ENCODE peak calls at places on chromosomes 1 and 21, in seven cellular contexts. C is esophagus squamous epithelium, R is tibial nerve, F is cardiac muscle cell, E is pancreas, N is psoas muscle, U is H9. S is an unnamed sample. For H3K27me3, the result is how much of the 10 kb centered on the place peaks cover.

GRCh38 chr1:217379338-217379737 is 251.6 kb downstream of the GPATCH2 start:
- DNase-seq in C (no peak), R (no peak), F (no peak), E (no peak), N (no peak), U (no peak), S (no peak)

GRCh38 chr1:20385630-20386029 is 95.0 kb downstream of the VWA5B1 start:
- DNase-seq in C (no peak), R (no peak), F (no peak), E (no peak), N (no peak), U (no peak), S (no peak)

GRCh38 chr1:44246806-44247205 is 33.5 kb downstream of the DMAP1 start:
- DNase-seq in C (no peak), R (no peak), F (no peak), E (no peak), N (no peak), U (no peak), S (no peak)

GRCh38 chr1:11729498-11730428 is 6.2 kb upstream of the AGTRAP start:
- DNase-seq in C (no peak), R (no peak), F (peak), E (no peak), N (no peak), U (no peak), S (no peak)

GRCh38 chr1:225899044-225899925 is 10.3 kb upstream of the LEFTY1 start:
- DNase-seq in C (no peak), R (no peak), F (no peak), E (no peak), N (no peak), U (peak), S (no peak)

GRCh38 chr1:71030021-71030420 is 17.6 kb downstream of the PTGER3 start:
- DNase-seq in C (no peak), R (no peak), F (no peak), E (no peak), N (no peak), U (no peak), S (no peak)

GRCh38 chr1:61743716-61744620 is 1.7 kb downstream of the PATJ start:
- DNase-seq in C (no peak), R (no peak), F (no peak), E (no peak), N (no peak), U (no peak), S (no peak)

GRCh38 chr1:172934417-172934762 is 116.4 kb downstream of the TNFSF18 start:
- DNase-seq in C (no peak), R (no peak), F (no peak), E (no peak), N (no peak), U (no peak), S (no peak)

GRCh38 chr1:31823780-31824179 is 8.0 kb upstream of the SPOCD1 start:
- DNase-seq in C (no peak), R (no peak), F (no peak), E (no peak), N (no peak), U (no peak), S (no peak)

GRCh38 chr1:181647314-181648035 is 164.2 kb downstream of the CACNA1E start:
- DNase-seq in C (no peak), R (no peak), F (no peak), E (no peak), N (no peak), U (no peak), S (no peak)

GRCh38 chr1:56291374-56291841 is 288.0 kb downstream of the PLPP3 start:
- DNase-seq in C (no peak), R (peak), F (peak), E (no peak), N (peak), U (peak), S (no peak)

GRCh38 chr1:9066945-9067807 is 2.3 kb downstream of the SLC2A5 start:
- DNase-seq in C (no peak), R (peak), F (peak), E (peak), N (peak), U (no peak), S (no peak)

GRCh38 chr1:27604579-27605299 is 795 bp upstream of the AHDC1 start:
- DNase-seq in C (no peak), R (no peak), F (no peak), E (no peak), N (no peak), U (peak), S (peak)

GRCh38 chr21:37463083-37463780 is 96.7 kb downstream of the DYRK1A start:
- DNase-seq in C (no peak), R (no peak), F (peak), E (no peak), N (no peak), U (no peak), S (peak)

GRCh38 chr1:182620924-182621585 is 16.9 kb upstream of the RGS16 start:
- DNase-seq in C (no peak), R (no peak), F (no peak), E (no peak), N (no peak), U (no peak), S (no peak)

GRCh38 chr1:43660355-43660754 is 10.4 kb downstream of the KDM4A start:
- DNase-seq in C (no peak), R (no peak), F (no peak), E (no peak), N (no peak), U (peak), S (no peak)

GRCh38 chr21:42617476-42617875 is 35.9 kb upstream of the PDE9A start:
- DNase-seq in C (no peak), R (no peak), F (no peak), E (no peak), N (no peak), U (no peak), S (no peak)
- H3K27me3 ChIP-seq in C (under half), R (under half), F (under half), E (under half), N (under half), U (under half), S (under half)

GRCh38 chr1:205600085-205600484 is 31.7 kb downstream of the ELK4 start:
- DNase-seq in C (no peak), R (no peak), F (peak), E (no peak), N (no peak), U (no peak), S (no peak)
- TF ChIP-seq CTCF in C (no peak), R (no peak), F (peak), E (no peak), N (no peak), U (no peak), S (no peak)

GRCh38 chr1:154757149-154757548 is 112.9 kb downstream of the KCNN3 start:
- DNase-seq in C (no peak), R (no peak), F (no peak), E (no peak), N (no peak), U (no peak), S (no peak)

GRCh38 chr1:154760469-154760933 is 109.6 kb downstream of the KCNN3 start:
- DNase-seq in C (no peak), R (no peak), F (peak), E (peak), N (peak), U (peak), S (peak)

GRCh38 chr1:154758346-154758745 is 111.7 kb downstream of the KCNN3 start:
- DNase-seq in C (no peak), R (no peak), F (no peak), E (no peak), N (no peak), U (no peak), S (peak)

GRCh38 chr1:154759196-154759595 is 110.9 kb downstream of the KCNN3 start:
- DNase-seq in C (no peak), R (no peak), F (no peak), E (no peak), N (no peak), U (no peak), S (no peak)

GRCh38 chr1:154759793-154760192 is 110.3 kb downstream of the KCNN3 start:
- DNase-seq in C (no peak), R (no peak), F (no peak), E (no peak), N (no peak), U (no peak), S (no peak)
- H3K27me3 ChIP-seq in C (under half), R (under half), F (half or more), E (under half), N (under half), U (under half), S (half or more)

GRCh38 chr1:109112056-109112651 is 1.8 kb upstream of the ELAPOR1 start:
- DNase-seq in C (no peak), R (no peak), F (peak), E (no peak), N (no peak), U (no peak), S (no peak)
- TF ChIP-seq CTCF in C (no peak), R (no peak), F (peak), E (no peak), N (no peak), U (no peak), S (peak)

DNA sequence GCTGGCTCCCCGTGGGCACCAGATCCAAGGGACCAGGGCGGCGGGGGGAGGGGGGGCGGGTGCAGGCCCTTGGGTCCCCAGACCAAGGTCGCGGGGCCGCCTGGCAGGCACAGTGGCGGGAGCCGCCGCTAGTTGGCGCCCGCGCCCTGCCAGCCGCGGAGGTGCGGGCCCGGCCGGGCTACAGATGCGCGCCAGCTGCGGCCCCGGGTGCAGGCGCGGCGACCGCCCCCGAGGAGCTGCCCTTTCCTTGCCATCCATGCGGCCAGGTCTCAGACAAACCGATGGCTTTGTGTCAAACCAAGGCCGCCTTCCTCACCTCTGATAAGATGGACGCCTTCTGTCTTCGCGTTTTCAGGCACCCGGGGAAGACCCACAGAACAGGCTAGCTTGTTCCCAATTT is 2.2 kb upstream of the RUNX3 start:
- DNase-seq in C (no peak), R (no peak), F (peak), E (no peak), N (peak), U (peak), S (peak)
- H3K27me3 ChIP-seq in C (half or more), R (under half), F (half or more), E (under half), N (under half), U (half or more), S (under half)

GRCh38 chr1:7120863-7121621 is 335.8 kb downstream of the CAMTA1 start:
- DNase-seq in C (no peak), R (no peak), F (no peak), E (no peak), N (no peak), U (no peak), S (no peak)

GRCh38 chr1:7116001-7116400 is 330.7 kb downstream of the CAMTA1 start:
- DNase-seq in C (no peak), R (no peak), F (no peak), E (no peak), N (no peak), U (no peak), S (no peak)

GRCh38 chr1:7117265-7117598 is 332.0 kb downstream of the CAMTA1 start:
- DNase-seq in C (no peak), R (no peak), F (no peak), E (no peak), N (no peak), U (no peak), S (no peak)

GRCh38 chr1:7121622-7121988 is 336.4 kb downstream of the CAMTA1 start:
- DNase-seq in C (no peak), R (no peak), F (no peak), E (peak), N (peak), U (no peak), S (no peak)

GRCh38 chr1:7117599-7118281 is 332.5 kb downstream of the CAMTA1 start:
- DNase-seq in C (no peak), R (peak), F (peak), E (no peak), N (peak), U (peak), S (no peak)
- TF ChIP-seq CTCF in C (no peak), R (no peak), F (no peak), E (no peak), N (no peak), U (no peak), S (peak)

S was measured in WERI-Rb-1.